ENCODE peak calls at places on chromosome 11, in nine cellular contexts. T is testis, I is heart right ventricle, P is upper lobe of right lung, M is heart left ventricle, R is esophagus squamous epithelium, V is psoas muscle, X is ovary, G is breast epithelium. F is an unnamed sample.

GRCh38 chr11:92457250-92457649 is 232.6 kb downstream of the FAT3 start:
- DNase-seq in T (no peak), I (no peak), P (no peak), M (no peak), R (no peak), V (no peak), X (no peak), G (no peak), F (no peak)

GRCh38 chr11:112748713-112749481 is 212.3 kb upstream of the NCAM1 start:
- DNase-seq in T (no peak), I (no peak), P (no peak), M (no peak), R (no peak), V (no peak), X (peak), G (no peak), F (no peak)

GRCh38 chr11:16081756-16082531 is 274.4 kb downstream of the SOX6 start:
- DNase-seq in T (no peak), I (no peak), P (no peak), M (no peak), R (no peak), V (no peak), X (no peak), G (no peak), F (no peak)

GRCh38 chr11:57800444-57801184 is 39.0 kb downstream of the CTNND1 start:
- DNase-seq in T (no peak), I (no peak), P (no peak), M (no peak), R (no peak), V (no peak), X (no peak), G (peak), F (peak)

GRCh38 chr11:8794677-8795103 is 112.1 kb downstream of the RPL27A start:
- DNase-seq in T (no peak), I (no peak), P (no peak), M (no peak), R (no peak), V (no peak), X (no peak), G (no peak), F (peak)

GRCh38 chr11:61022311-61023085 is 51.0 kb downstream of the CD6 start:
- DNase-seq in T (no peak), I (no peak), P (no peak), M (no peak), R (no peak), V (no peak), X (no peak), G (no peak), F (no peak)

GRCh38 chr11:75763846-75764245 is 4.7 kb upstream of the DGAT2 start:
- DNase-seq in T (no peak), I (no peak), P (no peak), M (peak), R (no peak), V (no peak), X (no peak), G (no peak), F (no peak)

GRCh38 chr11:66985508-66986177 is 10.5 kb downstream of the C11orf86 start:
- DNase-seq in T (no peak), I (peak), P (no peak), M (peak), R (no peak), V (peak), X (no peak), G (peak), F (peak)

GRCh38 chr11:77592727-77593126 is 3.0 kb downstream of the AQP11 start:
- DNase-seq in T (no peak), I (no peak), P (no peak), M (no peak), R (no peak), V (no peak), X (no peak), G (no peak), F (no peak)

GRCh38 chr11:79262221-79262620 is 178.6 kb downstream of the TENM4 start:
- DNase-seq in T (no peak), I (no peak), P (no peak), M (no peak), R (no peak), V (no peak), X (no peak), G (no peak), F (no peak)

GRCh38 chr11:35945137-35945518 is 1.3 kb downstream of the LDLRAD3 start:
- DNase-seq in T (no peak), I (no peak), P (no peak), M (no peak), R (no peak), V (no peak), X (no peak), G (no peak), F (no peak)

GRCh38 chr11:35947437-35947836 is 3.6 kb downstream of the LDLRAD3 start:
- DNase-seq in T (no peak), I (no peak), P (no peak), M (no peak), R (no peak), V (no peak), X (no peak), G (no peak), F (no peak)

GRCh38 chr11:35949242-35949641 is 5.4 kb downstream of the LDLRAD3 start:
- DNase-seq in T (no peak), I (no peak), P (no peak), M (no peak), R (no peak), V (no peak), X (no peak), G (peak), F (no peak)

GRCh38 chr11:35944503-35945136 is 758 bp downstream of the LDLRAD3 start:
- DNase-seq in T (no peak), I (no peak), P (peak), M (no peak), R (no peak), V (peak), X (peak), G (no peak), F (no peak)

DNA sequence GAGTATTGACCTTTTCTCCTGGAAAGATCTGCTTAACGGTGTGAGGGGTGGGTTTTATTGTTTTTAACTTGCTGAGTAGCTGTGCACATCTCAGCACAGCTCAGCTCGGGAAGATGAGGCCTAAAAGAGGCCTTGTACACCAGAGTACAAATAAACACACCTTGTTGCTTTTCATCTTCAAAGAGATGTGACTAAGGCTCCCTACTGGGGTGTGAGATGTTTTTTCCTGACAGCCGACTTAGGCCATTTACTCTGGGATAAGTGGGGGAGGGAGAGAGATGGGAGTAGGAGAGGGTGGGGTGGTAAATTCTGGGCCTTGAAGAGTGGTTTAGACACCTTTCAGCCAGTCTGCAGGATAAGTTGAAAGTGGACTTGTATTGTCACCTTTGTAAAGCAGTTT is 2.9 kb downstream of the LDLRAD3 start:
- DNase-seq in T (no peak), I (no peak), P (no peak), M (no peak), R (no peak), V (no peak), X (no peak), G (no peak), F (no peak)
- TF ChIP-seq CTCF in T (no peak), I (no peak), P (no peak), M (no peak), R (no peak), V (no peak), X (no peak), G (no peak), F (no peak)

GRCh38 chr11:46916669-46917108 is 1.7 kb downstream of the LRP4 start:
- DNase-seq in T (peak), I (peak), P (no peak), M (peak), R (no peak), V (peak), X (peak), G (peak), F (peak)
- H3K27ac ChIP-seq in T (no peak), I (peak), P (peak), M (peak), R (peak), V (peak), X (peak), G (peak), F (no peak)

GRCh38 chr11:89293966-89294679 is 116.4 kb downstream of the TYR start:
- DNase-seq in T (peak), I (peak), P (peak), M (no peak), R (no peak), V (peak), X (peak), G (no peak), F (peak)
- H3K4me3 ChIP-seq in T (no peak), I (no peak), P (no peak), M (peak), R (no peak), V (no peak), X (no peak), G (no peak), F (no peak)

DNA sequence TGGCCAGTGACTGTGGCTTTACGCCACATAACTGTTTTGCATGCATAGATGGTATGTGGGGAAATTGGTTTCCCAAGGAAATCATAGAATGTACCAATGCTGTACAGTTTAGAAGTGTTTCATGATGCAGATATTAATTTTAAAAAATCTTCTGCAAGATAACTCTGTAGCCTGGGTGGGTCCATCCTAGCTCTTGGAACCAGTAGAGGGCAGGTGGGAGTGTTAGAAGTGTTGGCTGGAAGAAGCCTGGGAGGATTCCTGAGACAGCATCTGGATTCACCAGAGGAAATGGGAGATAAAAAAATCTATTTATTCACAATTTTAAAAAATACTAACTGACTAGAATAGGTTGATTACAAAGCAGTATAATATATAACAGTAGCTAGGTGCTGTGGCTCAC is 139.9 kb upstream of the GRIA4 start:
- DNase-seq in T (no peak), I (no peak), P (no peak), M (no peak), R (no peak), V (no peak), X (no peak), G (no peak), F (no peak)
- TF ChIP-seq CTCF in T (no peak), I (no peak), P (no peak), M (no peak), R (no peak), V (no peak), X (no peak), G (no peak), F (no peak)

GRCh38 chr11:12669930-12670329 is 4.3 kb upstream of the TEAD1 start:
- DNase-seq in T (no peak), I (no peak), P (no peak), M (no peak), R (no peak), V (no peak), X (no peak), G (no peak), F (no peak)
- H3K27ac ChIP-seq in T (no peak), I (no peak), P (no peak), M (no peak), R (no peak), V (no peak), X (no peak), G (no peak), F (no peak)

DNA sequence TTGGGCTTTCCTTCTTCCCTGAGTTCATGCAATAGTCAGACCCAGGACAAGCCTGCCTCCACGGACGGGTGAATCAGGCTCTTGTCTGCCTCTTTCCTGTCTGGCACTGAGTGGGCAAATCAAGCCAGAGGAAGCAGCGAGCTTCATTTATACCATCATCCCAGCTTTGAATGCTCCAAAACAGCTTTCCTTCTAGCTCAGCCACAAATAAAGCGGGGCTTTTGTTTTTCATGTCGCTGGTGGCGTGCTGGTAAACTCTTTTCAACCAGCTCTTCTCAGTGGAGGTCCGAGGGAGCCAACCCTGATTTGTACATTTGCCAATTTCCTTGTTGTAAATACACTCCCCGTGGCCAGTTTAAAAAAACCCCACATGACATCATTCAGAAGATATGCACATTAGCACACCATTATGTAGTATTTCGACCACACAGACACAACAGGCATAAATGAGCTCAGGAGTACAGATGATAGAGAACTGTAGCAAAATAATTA is 8.6 kb downstream of the C11orf91 start:
- DNase-seq in T (peak), I (no peak), P (no peak), M (no peak), R (no peak), V (peak), X (peak), G (peak), F (peak)
- H3K4me3 ChIP-seq in T (no peak), I (no peak), P (peak), M (no peak), R (no peak), V (peak), X (peak), G (no peak), F (no peak)

DNA sequence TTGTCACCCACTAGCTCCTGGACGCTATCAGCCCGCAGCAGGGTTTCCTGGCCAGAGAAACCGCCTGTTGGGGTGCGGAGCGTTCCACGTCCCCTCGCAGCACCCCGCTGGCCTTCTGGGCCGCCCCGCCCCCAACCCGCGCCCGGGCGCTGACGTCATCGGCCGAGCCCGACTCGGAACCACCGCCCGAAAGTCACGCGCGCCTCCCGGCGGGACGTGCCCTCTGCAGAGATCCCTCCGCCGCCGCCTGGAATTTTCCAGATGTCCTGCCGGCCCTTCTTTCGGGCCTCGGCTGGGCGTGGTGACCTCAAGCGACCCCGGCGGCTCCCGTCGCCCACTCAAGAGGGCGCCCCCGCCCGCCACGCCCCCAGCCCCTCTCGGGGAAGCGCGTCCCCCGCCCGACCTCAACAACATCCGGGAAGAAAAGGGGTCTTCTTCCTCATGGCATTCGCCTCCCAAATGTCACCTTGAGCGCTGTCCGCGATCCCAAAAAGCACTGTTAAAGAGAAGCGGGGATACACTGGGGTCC is 430 bp upstream of the NEAT1 start:
- DNase-seq in T (peak), I (peak), P (peak), M (peak), R (peak), V (peak), X (peak), G (peak), F (peak)
- TF ChIP-seq CTCF in T (peak), I (no peak), P (peak), M (no peak), R (no peak), V (no peak), X (peak), G (no peak), F (no peak)

GRCh38 chr11:68338041-68338800 is 25.8 kb downstream of the LRP5 start:
- DNase-seq in T (no peak), I (no peak), P (no peak), M (no peak), R (no peak), V (no peak), X (no peak), G (no peak), F (no peak)
- H3K27ac ChIP-seq in T (no peak), I (peak), P (no peak), M (peak), R (peak), V (peak), X (no peak), G (peak), F (no peak)

F was measured in body of pancreas.